ENCODE peak calls at places on chromosomes 12 and 14, in four cellular contexts. A is HepG2, Y is GM12878, W is K562. D is an unnamed sample.

GRCh38 chr12:55068416-55069010 is 48.7 kb downstream of the NEUROD4 start:
- DNase-seq in A (peak), Y (no peak), W (peak), D (peak)

GRCh38 chr14:23168246-23168645 is 15.2 kb downstream of the SLC7A8 start:
- DNase-seq in A (no peak), Y (no peak), W (no peak), D (no peak)

GRCh38 chr12:49043856-49044258 is 16.7 kb downstream of the KMT2D start:
- DNase-seq in A (peak), Y (no peak), W (peak), D (peak)

GRCh38 chr14:73463411-73463810 is 5.1 kb upstream of the NUMB start:
- DNase-seq in A (peak), Y (no peak), W (no peak), D (no peak)

GRCh38 chr12:46843811-46844210 is 18.0 kb upstream of the SLC38A4 start:
- DNase-seq in A (no peak), Y (no peak), W (no peak), D (no peak)

GRCh38 chr12:22064968-22065367 is 18.9 kb downstream of the CMAS start:
- DNase-seq in A (no peak), Y (no peak), W (no peak), D (no peak)

GRCh38 chr14:69625299-69626131 is 14.1 kb downstream of the SUSD6 start:
- DNase-seq in A (no peak), Y (peak), W (no peak), D (no peak)

GRCh38 chr12:2624543-2625266 is 170.1 kb upstream of the FKBP4 start:
- DNase-seq in A (no peak), Y (no peak), W (peak), D (peak)

GRCh38 chr14:68599896-68600620 is 192.8 kb downstream of the ZFP36L1 start:
- DNase-seq in A (no peak), Y (no peak), W (no peak), D (no peak)

GRCh38 chr12:113120670-113121370 is 14.7 kb downstream of the RASAL1 start:
- DNase-seq in A (no peak), Y (no peak), W (no peak), D (no peak)

GRCh38 chr12:95424271-95424994 is 49.5 kb upstream of the METAP2 start:
- DNase-seq in A (no peak), Y (no peak), W (no peak), D (no peak)

GRCh38 chr12:13099066-13099909 is 4.2 kb downstream of the GSG1 start:
- DNase-seq in A (no peak), Y (no peak), W (no peak), D (no peak)

GRCh38 chr12:80400591-80400991 is 43.4 kb upstream of the PTPRQ start:
- DNase-seq in A (no peak), Y (no peak), W (no peak), D (peak)

GRCh38 chr12:47850153-47851084 is 30.7 kb upstream of the HDAC7 start:
- DNase-seq in A (peak), Y (no peak), W (peak), D (no peak)

GRCh38 chr12:95877622-95878021 is 18.9 kb downstream of the SNRPF start:
- DNase-seq in A (no peak), Y (no peak), W (no peak), D (no peak)

GRCh38 chr12:117284160-117284559 is 77.3 kb downstream of the NOS1 start:
- DNase-seq in A (no peak), Y (no peak), W (no peak), D (no peak)

GRCh38 chr14:40870252-40870651 is 736.4 kb upstream of the LRFN5 start:
- DNase-seq in A (no peak), Y (no peak), W (no peak), D (no peak)
- TF ChIP-seq CTCF in A (no peak), Y (no peak), W (no peak), D (no peak)

GRCh38 chr14:33525626-33526025 is 425.2 kb downstream of the EGLN3 start:
- DNase-seq in A (no peak), Y (no peak), W (no peak), D (no peak)
- TF ChIP-seq CREM in A (no peak), Y (no peak), W (no peak), D (no peak)

GRCh38 chr12:104307655-104308000 is 4.1 kb downstream of the EID3 start:
- DNase-seq in A (no peak), Y (no peak), W (no peak), D (no peak)
- TF ChIP-seq CTCF in A (no peak), Y (no peak), W (no peak), D (no peak)

DNA sequence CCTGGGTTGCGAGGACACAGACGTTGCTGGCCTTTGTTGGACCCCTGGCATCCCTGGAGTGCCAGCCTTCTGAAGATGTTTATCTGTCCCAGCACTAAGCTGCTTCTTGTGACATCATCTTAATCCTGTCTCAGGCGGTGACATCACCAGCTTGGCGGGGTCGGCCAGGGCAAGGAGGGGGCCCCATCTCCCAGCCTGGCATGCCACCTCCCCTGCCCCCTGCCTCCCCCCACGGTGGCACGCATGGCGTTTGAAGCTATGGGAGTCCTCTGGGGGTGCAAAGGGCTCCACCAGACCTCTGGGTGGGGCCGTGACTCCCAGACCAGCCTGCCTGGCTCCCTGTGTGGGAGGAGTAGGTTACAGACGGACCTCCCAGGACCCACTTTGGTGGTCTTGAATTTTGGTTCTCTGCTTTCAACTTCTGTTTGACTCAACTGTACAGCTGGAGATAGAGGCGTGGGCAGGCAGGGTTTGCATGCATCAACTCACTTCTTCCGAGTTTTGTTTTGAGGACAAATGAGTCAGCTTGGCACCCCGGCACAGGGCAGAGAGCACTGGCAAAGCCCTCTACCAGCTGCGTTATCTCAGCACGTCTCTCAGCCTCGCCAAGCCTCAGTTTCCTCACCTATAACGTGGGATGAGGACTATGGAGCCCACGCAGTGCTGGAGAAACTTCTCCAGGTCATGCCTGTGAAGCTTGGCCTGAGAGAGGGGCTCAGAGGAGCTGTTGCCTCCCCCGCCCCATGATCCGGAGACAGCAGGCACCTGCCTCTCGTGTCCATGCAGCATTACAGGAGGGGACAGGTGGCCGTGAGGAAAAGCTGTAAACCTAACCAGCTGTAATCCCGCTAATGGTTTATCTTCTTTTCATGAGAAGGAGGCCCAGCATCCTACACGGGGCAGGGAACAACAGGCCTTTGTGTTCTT is 38.8 kb upstream of the EML1 start:
- DNase-seq in A (no peak), Y (no peak), W (no peak), D (no peak)
- TF ChIP-seq CREM in A (no peak), Y (no peak), W (no peak), D (no peak)

DNA sequence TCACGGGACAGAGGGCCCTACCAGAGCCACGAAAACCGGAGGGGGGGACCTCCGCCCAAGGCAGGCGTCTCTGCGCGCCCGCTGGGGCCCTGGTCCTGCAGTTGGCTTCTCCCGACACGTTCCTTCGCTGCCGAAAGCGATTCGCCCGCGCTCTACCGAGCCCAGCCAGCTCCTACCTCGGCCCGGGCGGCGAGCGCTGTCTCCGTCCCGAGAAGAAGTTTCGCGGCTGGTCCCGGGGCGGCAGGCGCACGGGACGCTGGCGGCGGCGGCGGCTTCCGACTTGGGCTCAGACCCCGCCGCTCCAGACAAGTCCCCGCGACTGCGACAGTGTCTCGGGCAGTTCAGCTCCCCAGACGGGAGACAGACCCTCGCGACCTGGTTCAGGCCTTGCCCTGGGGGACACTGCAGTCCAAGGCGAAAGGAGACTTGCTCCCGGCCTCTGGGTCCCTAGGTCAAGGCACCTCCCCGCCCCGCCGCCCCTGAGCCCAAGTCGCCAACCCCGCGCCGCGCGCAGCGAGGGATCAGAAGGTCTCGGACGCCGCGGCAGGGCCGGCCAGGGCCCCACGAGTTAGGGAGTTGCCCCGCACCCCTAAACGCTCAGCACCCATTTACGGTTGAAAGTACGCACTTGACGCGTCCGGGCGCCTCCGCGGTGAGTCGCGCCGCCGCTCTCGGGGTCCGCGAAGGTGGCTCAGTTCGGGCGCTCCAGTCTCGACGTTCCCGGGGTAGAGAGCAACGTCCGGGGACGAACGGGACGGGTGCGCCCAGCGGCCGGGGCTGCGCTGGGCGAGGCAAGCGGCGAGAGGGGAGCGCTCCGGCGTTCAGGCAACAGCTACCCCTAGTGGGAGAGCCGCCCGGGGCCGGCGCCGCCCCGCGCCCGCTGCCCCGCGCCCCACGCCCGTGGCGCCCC is 1.4 kb upstream of the DIO3 start:
- DNase-seq in A (no peak), Y (no peak), W (no peak), D (peak)
- TF ChIP-seq CTCF in A (peak), Y (no peak), W (no peak), D (no peak)

D was measured in WTC11.